ENCODE peak calls at places on chromosomes 3 and 15, in eight cellular contexts. J, N, O, U, D, R, E and M are unnamed samples.

GRCh38 chr15:96274698-96275097 is 55.8 kb upstream of the NR2F2 start:
- DNase-seq in J (no peak), N (no peak), O (no peak), U (no peak), D (no peak), R (no peak), E (no peak), M (no peak)

GRCh38 chr3:47803478-47804025 is 614 bp downstream of the DHX30 start:
- DNase-seq in J (no peak), N (no peak), O (no peak), U (no peak), D (no peak), R (no peak), E (no peak), M (peak)

GRCh38 chr3:43540625-43541024 is 81.2 kb downstream of the ANO10 start:
- DNase-seq in J (no peak), N (no peak), O (no peak), U (no peak), D (no peak), R (no peak), E (no peak), M (no peak)

GRCh38 chr3:66439666-66440344 is 61.0 kb downstream of the LRIG1 start:
- DNase-seq in J (no peak), N (no peak), O (no peak), U (peak), D (no peak), R (no peak), E (no peak), M (peak)

GRCh38 chr3:196631655-196632032 is 7.8 kb upstream of the NRROS start:
- DNase-seq in J (no peak), N (no peak), O (no peak), U (no peak), D (no peak), R (no peak), E (no peak), M (no peak)

GRCh38 chr3:64685800-64686445 is 1.9 kb downstream of the ADAMTS9 start:
- DNase-seq in J (peak), N (peak), O (peak), U (no peak), D (peak), R (no peak), E (peak), M (no peak)

GRCh38 chr3:41701196-41701698 is 260.7 kb downstream of the ULK4 start:
- DNase-seq in J (no peak), N (no peak), O (no peak), U (no peak), D (no peak), R (no peak), E (no peak), M (no peak)

GRCh38 chr3:175073209-175073905 is 214.2 kb downstream of the NAALADL2 start:
- DNase-seq in J (no peak), N (no peak), O (no peak), U (no peak), D (no peak), R (no peak), E (no peak), M (no peak)

GRCh38 chr15:25178835-25179672 is 224.3 kb downstream of the SNRPN start:
- DNase-seq in J (peak), N (peak), O (peak), U (no peak), D (peak), R (no peak), E (no peak), M (no peak)

GRCh38 chr3:173371848-173372487 is 25.6 kb upstream of the NLGN1 start:
- DNase-seq in J (peak), N (no peak), O (no peak), U (no peak), D (no peak), R (no peak), E (peak), M (no peak)

GRCh38 chr15:52093539-52094502 is 18.8 kb downstream of the BCL2L10 start:
- DNase-seq in J (no peak), N (no peak), O (peak), U (no peak), D (peak), R (no peak), E (no peak), M (no peak)

GRCh38 chr3:67655364-67656121 is 1.1 kb upstream of the SUCLG2 start:
- DNase-seq in J (peak), N (no peak), O (peak), U (peak), D (peak), R (peak), E (no peak), M (no peak)

GRCh38 chr3:128395500-128396125 is 71.1 kb downstream of the DNAJB8 start:
- DNase-seq in J (peak), N (no peak), O (no peak), U (no peak), D (peak), R (no peak), E (peak), M (no peak)

GRCh38 chr3:156685198-156685597 is 10.8 kb downstream of the TIPARP start:
- DNase-seq in J (no peak), N (no peak), O (no peak), U (no peak), D (no peak), R (no peak), E (no peak), M (no peak)

GRCh38 chr3:46719735-46720271 is 2.1 kb upstream of the PRSS50 start:
- DNase-seq in J (peak), N (no peak), O (no peak), U (no peak), D (no peak), R (no peak), E (no peak), M (no peak)

GRCh38 chr3:196388946-196389345 is 43.3 kb downstream of the UBXN7 start:
- DNase-seq in J (no peak), N (no peak), O (no peak), U (no peak), D (no peak), R (no peak), E (no peak), M (no peak)

GRCh38 chr3:14175383-14176037 is 2.9 kb downstream of the XPC start:
- DNase-seq in J (no peak), N (no peak), O (no peak), U (peak), D (no peak), R (peak), E (no peak), M (peak)

GRCh38 chr3:164387236-164387635 is 691.1 kb downstream of the SI start:
- DNase-seq in J (no peak), N (no peak), O (no peak), U (no peak), D (no peak), R (no peak), E (no peak), M (no peak)

GRCh38 chr3:54773251-54773650 is 154.6 kb downstream of the LRTM1 start:
- DNase-seq in J (no peak), N (no peak), O (no peak), U (no peak), D (no peak), R (no peak), E (no peak), M (no peak)

GRCh38 chr3:31219131-31219843 is 313.4 kb upstream of the STT3B start:
- DNase-seq in J (no peak), N (no peak), O (no peak), U (no peak), D (no peak), R (no peak), E (no peak), M (no peak)

GRCh38 chr3:160128086-160128485 is 97.1 kb upstream of the C3orf80 start:
- DNase-seq in J (no peak), N (no peak), O (no peak), U (no peak), D (no peak), R (no peak), E (no peak), M (no peak)

GRCh38 chr3:100662113-100662823 is 47.0 kb upstream of the TFG start:
- DNase-seq in J (no peak), N (no peak), O (no peak), U (no peak), D (no peak), R (no peak), E (no peak), M (no peak)

GRCh38 chr3:98521897-98522537 is 685 bp downstream of the CLDND1 start:
- DNase-seq in J (peak), N (peak), O (peak), U (peak), D (peak), R (peak), E (no peak), M (peak)

GRCh38 chr3:99767341-99767740 is 50.3 kb upstream of the CMSS1 start:
- DNase-seq in J (no peak), N (no peak), O (no peak), U (no peak), D (no peak), R (no peak), E (no peak), M (no peak)

GRCh38 chr15:57146394-57147140 is 228.1 kb downstream of the TCF12 start:
- DNase-seq in J (no peak), N (no peak), O (no peak), U (peak), D (no peak), R (no peak), E (no peak), M (peak)

GRCh38 chr3:127039719-127040118 is 56.8 kb downstream of the PLXNA1 start:
- DNase-seq in J (peak), N (peak), O (no peak), U (no peak), D (peak), R (no peak), E (no peak), M (no peak)

GRCh38 chr3:126473292-126474168 is 2.2 kb downstream of the ZXDC start:
- DNase-seq in J (no peak), N (peak), O (no peak), U (peak), D (no peak), R (no peak), E (no peak), M (no peak)

GRCh38 chr3:141782386-141782932 is 19.3 kb downstream of the GRK7 start:
- DNase-seq in J (no peak), N (no peak), O (no peak), U (no peak), D (no peak), R (no peak), E (no peak), M (no peak)

GRCh38 chr3:124818398-124819150 is 68.6 kb downstream of the ITGB5 start:
- DNase-seq in J (peak), N (no peak), O (no peak), U (no peak), D (no peak), R (no peak), E (no peak), M (no peak)

GRCh38 chr3:179949869-179950268 is 86.9 kb downstream of the PEX5L start:
- DNase-seq in J (no peak), N (no peak), O (no peak), U (no peak), D (no peak), R (no peak), E (no peak), M (no peak)

GRCh38 chr3:197476126-197476525 is 79.6 kb downstream of the BDH1 start:
- DNase-seq in J (no peak), N (no peak), O (no peak), U (no peak), D (no peak), R (no peak), E (no peak), M (no peak)

GRCh38 chr3:11495948-11496557 is 147.7 kb downstream of the VGLL4 start:
- DNase-seq in J (no peak), N (no peak), O (no peak), U (no peak), D (peak), R (no peak), E (no peak), M (no peak)

GRCh38 chr3:110754207-110754916 is 317.3 kb upstream of the NECTIN3 start:
- DNase-seq in J (no peak), N (no peak), O (no peak), U (no peak), D (no peak), R (no peak), E (peak), M (no peak)